ENCODE peak calls at places on chromosomes 6 and 20, in ten cellular contexts. One of them, this sample, is unnamed.

GRCh38 chr6:111038534-111039252 is 48.6 kb upstream of the SLC16A10 start:
- DNase-seq in aorta: no peak
- DNase-seq in breast epithelium: no peak
- DNase-seq in pancreas: no peak
- DNase-seq in thoracic aorta: no peak
- DNase-seq in prostate gland: no peak
- DNase-seq in ovary: no peak
- DNase-seq in right cardiac atrium: no peak
- DNase-seq in H9: no peak
- DNase-seq in CD8-positive, alpha-beta T cell: no peak
- DNase-seq in this sample: no peak

GRCh38 chr6:170371588-170371987 is 65.0 kb downstream of the FAM120B start:
- DNase-seq in aorta: no peak
- DNase-seq in breast epithelium: no peak
- DNase-seq in pancreas: no peak
- DNase-seq in thoracic aorta: no peak
- DNase-seq in prostate gland: no peak
- DNase-seq in ovary: no peak
- DNase-seq in right cardiac atrium: peak
- DNase-seq in H9: peak
- DNase-seq in CD8-positive, alpha-beta T cell: no peak
- DNase-seq in this sample: no peak

GRCh38 chr20:24275946-24276705 is 193.3 kb upstream of the SYNDIG1 start:
- DNase-seq in aorta: no peak
- DNase-seq in breast epithelium: no peak
- DNase-seq in pancreas: no peak
- DNase-seq in thoracic aorta: no peak
- DNase-seq in prostate gland: no peak
- DNase-seq in ovary: no peak
- DNase-seq in right cardiac atrium: no peak
- DNase-seq in H9: no peak
- DNase-seq in CD8-positive, alpha-beta T cell: no peak
- DNase-seq in this sample: no peak

GRCh38 chr6:83872386-83873118 is 13.1 kb downstream of the CYB5R4 start:
- DNase-seq in aorta: no peak
- DNase-seq in breast epithelium: no peak
- DNase-seq in pancreas: no peak
- DNase-seq in thoracic aorta: no peak
- DNase-seq in prostate gland: no peak
- DNase-seq in ovary: no peak
- DNase-seq in right cardiac atrium: no peak
- DNase-seq in H9: no peak
- DNase-seq in CD8-positive, alpha-beta T cell: no peak
- DNase-seq in this sample: no peak

GRCh38 chr20:35929301-35929700 is 25.0 kb downstream of the SCAND1 start:
- DNase-seq in aorta: no peak
- DNase-seq in breast epithelium: no peak
- DNase-seq in pancreas: no peak
- DNase-seq in thoracic aorta: no peak
- DNase-seq in prostate gland: no peak
- DNase-seq in ovary: no peak
- DNase-seq in right cardiac atrium: no peak
- DNase-seq in H9: no peak
- DNase-seq in CD8-positive, alpha-beta T cell: no peak
- DNase-seq in this sample: no peak

GRCh38 chr20:23228912-23229311 is 121.7 kb upstream of the NXT1 start:
- DNase-seq in aorta: peak
- DNase-seq in breast epithelium: no peak
- DNase-seq in pancreas: no peak
- DNase-seq in thoracic aorta: no peak
- DNase-seq in prostate gland: no peak
- DNase-seq in ovary: no peak
- DNase-seq in right cardiac atrium: no peak
- DNase-seq in H9: no peak
- DNase-seq in CD8-positive, alpha-beta T cell: no peak
- DNase-seq in this sample: no peak

GRCh38 chr20:7657569-7657968 is 282.7 kb downstream of the HAO1 start:
- DNase-seq in aorta: no peak
- DNase-seq in breast epithelium: no peak
- DNase-seq in pancreas: no peak
- DNase-seq in thoracic aorta: no peak
- DNase-seq in prostate gland: no peak
- DNase-seq in ovary: no peak
- DNase-seq in right cardiac atrium: no peak
- DNase-seq in H9: no peak
- DNase-seq in CD8-positive, alpha-beta T cell: no peak
- DNase-seq in this sample: no peak

GRCh38 chr6:79215233-79215824 is 19.2 kb downstream of the HMGN3 start:
- DNase-seq in aorta: no peak
- DNase-seq in breast epithelium: no peak
- DNase-seq in pancreas: no peak
- DNase-seq in thoracic aorta: no peak
- DNase-seq in prostate gland: no peak
- DNase-seq in ovary: no peak
- DNase-seq in right cardiac atrium: no peak
- DNase-seq in H9: no peak
- DNase-seq in CD8-positive, alpha-beta T cell: no peak
- DNase-seq in this sample: no peak

GRCh38 chr6:132482595-132482994 is 30.3 kb downstream of the STX7 start:
- DNase-seq in aorta: no peak
- DNase-seq in breast epithelium: no peak
- DNase-seq in pancreas: no peak
- DNase-seq in thoracic aorta: no peak
- DNase-seq in prostate gland: no peak
- DNase-seq in ovary: no peak
- DNase-seq in right cardiac atrium: no peak
- DNase-seq in H9: no peak
- DNase-seq in CD8-positive, alpha-beta T cell: no peak
- DNase-seq in this sample: no peak

GRCh38 chr20:63531686-63532448 is 5.3 kb downstream of the PTK6 start:
- DNase-seq in aorta: peak
- DNase-seq in breast epithelium: no peak
- DNase-seq in pancreas: peak
- DNase-seq in thoracic aorta: no peak
- DNase-seq in prostate gland: no peak
- DNase-seq in ovary: no peak
- DNase-seq in right cardiac atrium: peak
- DNase-seq in H9: no peak
- DNase-seq in CD8-positive, alpha-beta T cell: no peak
- DNase-seq in this sample: no peak

GRCh38 chr20:44616604-44616964 is 34.2 kb downstream of the PKIG start:
- DNase-seq in aorta: peak
- DNase-seq in breast epithelium: no peak
- DNase-seq in pancreas: no peak
- DNase-seq in thoracic aorta: no peak
- DNase-seq in prostate gland: no peak
- DNase-seq in ovary: no peak
- DNase-seq in right cardiac atrium: peak
- DNase-seq in H9: peak
- DNase-seq in CD8-positive, alpha-beta T cell: no peak
- DNase-seq in this sample: no peak

GRCh38 chr6:45483021-45483420 is 105.3 kb upstream of the SUPT3H start:
- DNase-seq in aorta: no peak
- DNase-seq in breast epithelium: no peak
- DNase-seq in pancreas: no peak
- DNase-seq in thoracic aorta: no peak
- DNase-seq in prostate gland: no peak
- DNase-seq in ovary: no peak
- DNase-seq in right cardiac atrium: no peak
- DNase-seq in H9: no peak
- DNase-seq in CD8-positive, alpha-beta T cell: no peak
- DNase-seq in this sample: no peak

GRCh38 chr6:29959492-29959891 is 17.2 kb downstream of the HLA-A start:
- DNase-seq in aorta: no peak
- DNase-seq in breast epithelium: no peak
- DNase-seq in pancreas: no peak
- DNase-seq in thoracic aorta: no peak
- DNase-seq in prostate gland: no peak
- DNase-seq in ovary: no peak
- DNase-seq in right cardiac atrium: no peak
- DNase-seq in H9: no peak
- DNase-seq in CD8-positive, alpha-beta T cell: no peak
- DNase-seq in this sample: no peak

GRCh38 chr6:25324076-25324762 is 45.0 kb downstream of the CARMIL1 start:
- DNase-seq in aorta: no peak
- DNase-seq in breast epithelium: no peak
- DNase-seq in pancreas: no peak
- DNase-seq in thoracic aorta: no peak
- DNase-seq in prostate gland: no peak
- DNase-seq in ovary: no peak
- DNase-seq in right cardiac atrium: no peak
- DNase-seq in H9: no peak
- DNase-seq in CD8-positive, alpha-beta T cell: no peak
- DNase-seq in this sample: no peak

GRCh38 chr6:25318589-25318988 is 39.4 kb downstream of the CARMIL1 start:
- DNase-seq in aorta: no peak
- DNase-seq in breast epithelium: no peak
- DNase-seq in pancreas: no peak
- DNase-seq in thoracic aorta: no peak
- DNase-seq in prostate gland: no peak
- DNase-seq in ovary: no peak
- DNase-seq in right cardiac atrium: no peak
- DNase-seq in H9: no peak
- DNase-seq in CD8-positive, alpha-beta T cell: no peak
- DNase-seq in this sample: no peak

GRCh38 chr6:25315778-25316177 is 36.6 kb downstream of the CARMIL1 start:
- DNase-seq in aorta: no peak
- DNase-seq in breast epithelium: no peak
- DNase-seq in pancreas: no peak
- DNase-seq in thoracic aorta: no peak
- DNase-seq in prostate gland: no peak
- DNase-seq in ovary: no peak
- DNase-seq in right cardiac atrium: no peak
- DNase-seq in H9: no peak
- DNase-seq in CD8-positive, alpha-beta T cell: no peak
- DNase-seq in this sample: no peak

GRCh38 chr6:25316626-25317025 is 37.5 kb downstream of the CARMIL1 start:
- DNase-seq in aorta: no peak
- DNase-seq in breast epithelium: no peak
- DNase-seq in pancreas: no peak
- DNase-seq in thoracic aorta: no peak
- DNase-seq in prostate gland: no peak
- DNase-seq in ovary: no peak
- DNase-seq in right cardiac atrium: no peak
- DNase-seq in H9: no peak
- DNase-seq in CD8-positive, alpha-beta T cell: no peak
- DNase-seq in this sample: no peak

GRCh38 chr6:25320459-25320858 is 41.3 kb downstream of the CARMIL1 start:
- DNase-seq in aorta: no peak
- DNase-seq in breast epithelium: no peak
- DNase-seq in pancreas: no peak
- DNase-seq in thoracic aorta: no peak
- DNase-seq in prostate gland: no peak
- DNase-seq in ovary: no peak
- DNase-seq in right cardiac atrium: no peak
- DNase-seq in H9: no peak
- DNase-seq in CD8-positive, alpha-beta T cell: no peak
- DNase-seq in this sample: no peak
- H3K27ac ChIP-seq in aorta: no peak
- H3K27ac ChIP-seq in breast epithelium: no peak
- H3K27ac ChIP-seq in pancreas: no peak
- H3K27ac ChIP-seq in thoracic aorta: no peak
- H3K27ac ChIP-seq in prostate gland: no peak
- H3K27ac ChIP-seq in ovary: no peak
- H3K27ac ChIP-seq in right cardiac atrium: no peak
- H3K27ac ChIP-seq in H9: no peak
- H3K27ac ChIP-seq in CD8-positive, alpha-beta T cell: no peak
- H3K27ac ChIP-seq in this sample: no peak

DNA sequence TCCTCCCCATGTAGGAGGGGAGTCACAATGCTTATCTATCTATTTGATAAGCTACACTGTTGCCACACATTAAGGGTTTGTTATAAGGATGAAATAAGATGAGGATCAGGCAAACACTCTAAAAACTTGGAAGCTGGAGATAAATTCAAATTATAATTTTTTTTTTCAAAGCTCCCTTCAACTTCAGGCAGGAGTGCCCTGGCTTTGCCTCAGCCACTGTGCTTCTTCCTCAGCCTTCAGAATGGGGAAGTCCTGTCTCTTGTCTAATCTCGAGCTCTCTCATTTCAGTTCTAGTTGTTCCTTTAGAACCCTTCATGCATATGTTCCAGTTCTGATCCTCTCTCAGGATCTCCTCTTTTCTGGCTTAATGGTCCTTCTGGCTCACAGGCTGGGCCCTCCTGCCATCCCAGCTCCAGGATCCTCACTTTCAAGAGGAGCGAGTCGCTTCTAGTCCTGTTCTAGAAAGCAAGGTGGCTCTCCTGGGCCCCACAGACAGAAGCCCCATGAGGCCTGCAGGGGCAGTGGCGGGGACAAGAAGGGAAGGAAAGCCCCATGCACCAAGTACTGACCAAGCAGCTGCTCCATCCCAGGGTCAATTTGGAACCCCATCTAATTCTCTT is 164.3 kb downstream of the VEGFA start:
- DNase-seq in aorta: peak
- DNase-seq in breast epithelium: no peak
- DNase-seq in pancreas: no peak
- DNase-seq in thoracic aorta: no peak
- DNase-seq in prostate gland: no peak
- DNase-seq in ovary: no peak
- DNase-seq in right cardiac atrium: no peak
- DNase-seq in H9: no peak
- DNase-seq in CD8-positive, alpha-beta T cell: no peak
- DNase-seq in this sample: no peak
- H3K27ac ChIP-seq in aorta: no peak
- H3K27ac ChIP-seq in breast epithelium: no peak
- H3K27ac ChIP-seq in pancreas: no peak
- H3K27ac ChIP-seq in thoracic aorta: no peak
- H3K27ac ChIP-seq in prostate gland: no peak
- H3K27ac ChIP-seq in ovary: no peak
- H3K27ac ChIP-seq in right cardiac atrium: no peak
- H3K27ac ChIP-seq in H9: no peak
- H3K27ac ChIP-seq in CD8-positive, alpha-beta T cell: no peak
- H3K27ac ChIP-seq in this sample: no peak

GRCh38 chr6:16770701-16771569 is 9.7 kb upstream of the ATXN1 start:
- DNase-seq in aorta: peak
- DNase-seq in breast epithelium: peak
- DNase-seq in pancreas: peak
- DNase-seq in thoracic aorta: peak
- DNase-seq in prostate gland: no peak
- DNase-seq in ovary: peak
- DNase-seq in right cardiac atrium: peak
- DNase-seq in H9: peak
- DNase-seq in CD8-positive, alpha-beta T cell: peak
- DNase-seq in this sample: peak
- H3K27ac ChIP-seq in aorta: no peak
- H3K27ac ChIP-seq in breast epithelium: peak
- H3K27ac ChIP-seq in pancreas: no peak
- H3K27ac ChIP-seq in thoracic aorta: peak
- H3K27ac ChIP-seq in prostate gland: no peak
- H3K27ac ChIP-seq in ovary: no peak
- H3K27ac ChIP-seq in right cardiac atrium: no peak
- H3K27ac ChIP-seq in H9: no peak
- H3K27ac ChIP-seq in CD8-positive, alpha-beta T cell: no peak
- H3K27ac ChIP-seq in this sample: no peak

DNA sequence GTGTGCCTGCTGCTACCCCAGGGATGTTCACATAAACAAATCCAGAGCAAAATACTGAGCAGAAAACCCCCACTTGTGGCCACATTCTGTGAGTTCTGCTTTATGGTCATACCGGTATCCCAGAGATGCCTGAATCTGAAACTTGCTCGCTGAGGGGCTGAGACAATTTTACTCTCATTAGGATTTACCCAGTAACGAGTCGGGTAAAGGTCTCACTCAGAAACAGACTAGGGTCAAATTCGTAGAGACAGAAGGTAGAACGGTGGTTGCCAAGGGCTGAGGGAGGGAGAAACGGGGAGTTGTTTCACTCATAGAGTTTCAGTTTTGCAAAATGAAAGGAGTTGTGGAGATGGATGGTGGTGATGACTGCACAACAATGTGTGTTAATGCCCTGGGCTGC is 45.4 kb upstream of the NKX2-2 start:
- DNase-seq in aorta: no peak
- DNase-seq in breast epithelium: no peak
- DNase-seq in pancreas: no peak
- DNase-seq in thoracic aorta: no peak
- DNase-seq in prostate gland: no peak
- DNase-seq in ovary: no peak
- DNase-seq in right cardiac atrium: no peak
- DNase-seq in H9: no peak
- DNase-seq in CD8-positive, alpha-beta T cell: no peak
- DNase-seq in this sample: no peak
- H3K27ac ChIP-seq in aorta: no peak
- H3K27ac ChIP-seq in breast epithelium: no peak
- H3K27ac ChIP-seq in pancreas: no peak
- H3K27ac ChIP-seq in thoracic aorta: no peak
- H3K27ac ChIP-seq in prostate gland: no peak
- H3K27ac ChIP-seq in ovary: no peak
- H3K27ac ChIP-seq in right cardiac atrium: no peak
- H3K27ac ChIP-seq in H9: no peak
- H3K27ac ChIP-seq in CD8-positive, alpha-beta T cell: no peak
- H3K27ac ChIP-seq in this sample: no peak